ENCODE peak calls at places on chromosomes 4 and X, in five cellular contexts. N is mammary epithelial cell; T is CD4-positive, alpha-beta T cell; E is A549; F is CD8-positive, alpha-beta memory T cell. S is an unnamed sample. For H3K9me3, the result is how much of the 10 kb centered on the place peaks cover.

GRCh38 chr4:115334736-115335411 is 221.5 kb upstream of the NDST4 start:
- DNase-seq in N (no peak), T (no peak), E (no peak), F (no peak), S (no peak)

GRCh38 chrX:28586291-28586690 is 955 bp upstream of the IL1RAPL1 start:
- DNase-seq in T (no peak), F (no peak), N (no peak), E (no peak), S (no peak)

GRCh38 chr4:156190606-156191005 is 236.9 kb upstream of the CTSO start:
- DNase-seq in E (no peak), N (peak), T (no peak), F (no peak), S (no peak)

GRCh38 chr4:73891739-73892405 is 22.7 kb downstream of the CXCL1 start:
- DNase-seq in T (no peak), E (no peak), F (no peak), N (no peak), S (no peak)

GRCh38 chr4:40395908-40396806 is 61.0 kb downstream of the CHRNA9 start:
- DNase-seq in N (peak), T (no peak), E (no peak), F (no peak), S (no peak)

GRCh38 chr4:7067147-7067522 is 729 bp downstream of the GRPEL1 start:
- DNase-seq in T (no peak), E (no peak), N (no peak), F (no peak), S (no peak)

GRCh38 chrX:97685753-97686152 is 802.0 kb downstream of the RPA4 start:
- DNase-seq in E (peak), N (peak), F (no peak), T (no peak), S (no peak)

GRCh38 chr4:166527500-166527899 is 654.5 kb downstream of the TLL1 start:
- DNase-seq in E (no peak), T (no peak), F (no peak), N (peak), S (no peak)

GRCh38 chrX:148940411-148940996 is 440.1 kb downstream of the AFF2 start:
- DNase-seq in F (no peak), T (no peak), E (no peak), N (no peak), S (no peak)

GRCh38 chr4:8350326-8350725 is 80.8 kb downstream of the HTRA3 start:
- DNase-seq in F (no peak), E (no peak), N (no peak), T (no peak), S (no peak)

GRCh38 chr4:121376541-121376940 is 4.3 kb downstream of the QRFPR start:
- DNase-seq in E (no peak), T (no peak), F (no peak), N (no peak), S (no peak)

GRCh38 chr4:87880106-87880505 is 47.3 kb downstream of the MEPE start:
- DNase-seq in F (no peak), T (no peak), N (no peak), E (no peak), S (no peak)

GRCh38 chrX:44203791-44204190 is 139.7 kb downstream of the EFHC2 start:
- DNase-seq in T (no peak), N (peak), F (no peak), E (no peak), S (no peak)

GRCh38 chrX:30039768-30040167 is 175.6 kb upstream of the MAGEB2 start:
- DNase-seq in E (no peak), T (no peak), F (no peak), N (no peak), S (no peak)

GRCh38 chr4:144948421-144948820 is 149.6 kb downstream of the ANAPC10 start:
- DNase-seq in N (no peak), E (no peak), T (no peak), F (no peak), S (no peak)

GRCh38 chr4:151567056-151567455 is 158.1 kb downstream of the FHIP1A start:
- DNase-seq in N (no peak), E (no peak), F (no peak), T (no peak), S (no peak)

GRCh38 chr4:188305690-188306089 is 166.4 kb downstream of the TRIML1 start:
- DNase-seq in F (no peak), N (no peak), T (no peak), E (no peak), S (no peak)

GRCh38 chr4:74661427-74662171 is 132.7 kb downstream of the BTC start:
- DNase-seq in F (no peak), N (peak), T (no peak), E (no peak), S (no peak)

GRCh38 chr4:149897784-149898183 is 82.1 kb upstream of the IQCM start:
- DNase-seq in E (no peak), F (no peak), N (peak), T (no peak), S (no peak)

GRCh38 chr4:128358231-128358902 is 70.8 kb upstream of the PGRMC2 start:
- DNase-seq in F (no peak), N (no peak), T (no peak), E (no peak), S (no peak)

GRCh38 chr4:112889199-112889598 is 160.3 kb upstream of the ANK2 start:
- DNase-seq in T (no peak), F (no peak), E (no peak), N (no peak), S (no peak)

GRCh38 chrX:10110984-10111363 is 45.8 kb upstream of the CLCN4 start:
- DNase-seq in N (no peak), F (no peak), T (peak), E (no peak), S (no peak)

GRCh38 chr4:21184788-21185187 is 484.5 kb downstream of the PACRGL start:
- DNase-seq in E (no peak), T (no peak), N (no peak), F (no peak), S (no peak)

GRCh38 chr4:159410076-159410777 is 307.3 kb downstream of the RAPGEF2 start:
- DNase-seq in N (peak), T (no peak), F (no peak), E (no peak), S (no peak)

GRCh38 chr4:9825049-9825448 is 43.6 kb downstream of the DRD5 start:
- DNase-seq in T (no peak), N (no peak), F (no peak), E (no peak), S (no peak)

GRCh38 chrX:13851996-13852695 is 35.3 kb upstream of the GPM6B start:
- DNase-seq in E (no peak), N (no peak), F (no peak), T (no peak), S (no peak)

GRCh38 chrX:46642145-46642544 is 68.6 kb downstream of the CHST7 start:
- DNase-seq in F (no peak), E (peak), N (peak), T (no peak), S (no peak)

GRCh38 chr4:29326816-29327215 is 1393.4 kb upstream of the PCDH7 start:
- DNase-seq in E (no peak), T (no peak), N (peak), F (no peak), S (no peak)

GRCh38 chr4:96183630-96184029 is 343.7 kb downstream of the PDHA2 start:
- DNase-seq in F (no peak), E (no peak), N (no peak), T (no peak), S (no peak)

GRCh38 chrX:45007598-45007997 is 134.6 kb downstream of the KDM6A start:
- DNase-seq in F (no peak), E (no peak), N (no peak), T (no peak), S (no peak)

GRCh38 chrX:18617351-18617750 is 54.6 kb downstream of the RS1 start:
- DNase-seq in E (peak), N (peak), F (no peak), T (no peak), S (no peak)

GRCh38 chrX:108353452-108353851 is 84.8 kb downstream of the COL4A6 start:
- DNase-seq in E (no peak), T (no peak), N (no peak), F (no peak), S (no peak)

GRCh38 chr4:185700635-185701034 is 111.4 kb downstream of the SORBS2 start:
- DNase-seq in N (no peak), F (no peak), T (no peak), E (no peak), S (no peak)

GRCh38 chr4:184430163-184430562 is 44.2 kb downstream of the IRF2 start:
- DNase-seq in E (no peak), N (no peak), T (no peak), F (no peak), S (no peak)

GRCh38 chr4:75432683-75433082 is 81.5 kb downstream of the RCHY1 start:
- DNase-seq in T (no peak), E (peak), N (peak), F (no peak), S (no peak)

GRCh38 chr4:74056114-74056857 is 17.8 kb upstream of the CXCL3 start:
- DNase-seq in F (no peak), E (peak), T (no peak), N (peak), S (no peak)

GRCh38 chr4:184288451-184289178 is 70.9 kb upstream of the ENPP6 start:
- DNase-seq in F (no peak), N (no peak), T (no peak), E (no peak), S (no peak)

GRCh38 chr4:82500830-82501229 is 61.0 kb downstream of the TMEM150C start:
- DNase-seq in T (no peak), E (no peak), F (no peak), N (no peak), S (no peak)

DNA sequence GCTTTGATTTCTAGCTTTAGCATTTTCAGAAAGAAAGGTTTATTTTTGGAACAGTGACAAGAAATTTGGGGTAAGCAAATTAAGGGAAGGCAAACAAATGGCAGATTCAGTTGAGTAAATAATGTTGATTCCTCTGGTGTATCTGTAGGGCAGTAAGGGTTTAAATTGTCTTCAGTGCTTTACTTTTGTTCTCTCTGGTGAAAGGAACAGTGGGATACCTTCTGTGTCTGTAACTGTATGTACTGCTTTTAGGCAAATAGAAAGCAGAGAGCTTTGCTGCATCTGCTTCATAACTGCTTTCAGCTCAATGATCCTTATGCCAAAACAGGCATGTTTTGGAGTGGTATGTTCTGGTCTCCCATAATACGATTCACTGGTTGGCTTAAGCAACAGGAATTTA is 932.1 kb upstream of the SLIT2 start:
- DNase-seq in N (no peak), E (no peak), T (no peak), F (no peak), S (no peak)
- H3K9me3 ChIP-seq in N (under half), E (under half), T (under half), F (under half), S (under half)

GRCh38 chr4:3377557-3377956 is 64.2 kb upstream of the HGFAC start:
- DNase-seq in F (no peak), E (no peak), T (no peak), N (no peak), S (no peak)
- H3K9me3 ChIP-seq in F (under half), E (under half), T (under half), N (under half), S (under half)

DNA sequence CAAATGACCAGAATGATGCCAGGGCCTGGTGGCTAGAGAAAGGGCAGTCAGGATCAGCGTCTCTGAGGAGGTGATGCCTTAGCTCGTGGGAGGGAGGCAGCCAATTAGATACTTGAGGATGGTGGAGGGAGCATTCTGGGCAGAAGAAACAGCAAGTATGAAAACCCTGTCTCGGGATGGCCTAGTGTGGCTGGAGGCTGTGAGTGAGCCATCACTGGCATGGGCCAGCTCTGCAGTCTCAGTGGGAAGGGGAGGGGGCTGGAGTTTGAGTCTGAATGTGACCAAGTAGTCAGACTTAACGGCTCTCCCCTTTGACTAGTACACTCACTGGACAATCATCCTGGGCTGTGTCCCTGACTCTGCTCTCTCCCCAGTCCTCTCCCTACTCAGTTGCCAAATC is 7.1 kb downstream of the CNGA2 start:
- DNase-seq in N (no peak), F (no peak), E (no peak), T (no peak), S (no peak)
- H3K9me3 ChIP-seq in N (under half), F (under half), E (under half), T (under half), S (under half)

GRCh38 chr4:147233-147632 is 22.9 kb downstream of the ZNF718 start:
- DNase-seq in N (no peak), E (no peak), T (no peak), F (no peak), S (no peak)

GRCh38 chr4:146621-147020 is 22.3 kb downstream of the ZNF718 start:
- DNase-seq in N (no peak), F (no peak), E (no peak), T (no peak), S (no peak)
- H3K9me3 ChIP-seq in N (under half), F (under half), E (half or more), T (half or more), S (under half)

GRCh38 chr4:5554376-5554775 is 154.0 kb downstream of the EVC2 start:
- DNase-seq in E (no peak), N (no peak), F (no peak), T (no peak), S (no peak)

GRCh38 chr4:5558502-5558901 is 149.9 kb downstream of the EVC2 start:
- DNase-seq in T (no peak), N (no peak), F (no peak), E (no peak), S (no peak)

DNA sequence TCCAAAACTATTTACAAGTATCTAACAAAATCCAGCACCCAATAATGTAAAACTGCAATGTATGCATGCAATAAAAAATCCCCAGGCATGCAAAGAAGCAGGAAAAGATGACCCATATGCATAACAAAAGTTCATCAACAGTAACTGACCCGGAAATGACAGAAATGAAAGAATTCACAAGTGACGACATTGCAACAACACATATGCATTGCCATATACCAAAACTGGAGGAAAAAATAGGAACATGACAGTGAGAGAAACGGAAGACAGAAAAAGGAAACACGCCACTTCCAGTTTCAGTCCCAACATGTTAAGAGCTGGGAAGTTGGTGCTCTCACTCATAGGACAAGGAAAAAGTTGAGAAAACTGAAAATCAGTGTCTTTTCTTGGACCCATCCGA is 154.6 kb downstream of the EVC2 start:
- DNase-seq in N (no peak), F (no peak), E (no peak), T (no peak), S (no peak)
- H3K9me3 ChIP-seq in N (under half), F (under half), E (under half), T (under half), S (under half)

DNA sequence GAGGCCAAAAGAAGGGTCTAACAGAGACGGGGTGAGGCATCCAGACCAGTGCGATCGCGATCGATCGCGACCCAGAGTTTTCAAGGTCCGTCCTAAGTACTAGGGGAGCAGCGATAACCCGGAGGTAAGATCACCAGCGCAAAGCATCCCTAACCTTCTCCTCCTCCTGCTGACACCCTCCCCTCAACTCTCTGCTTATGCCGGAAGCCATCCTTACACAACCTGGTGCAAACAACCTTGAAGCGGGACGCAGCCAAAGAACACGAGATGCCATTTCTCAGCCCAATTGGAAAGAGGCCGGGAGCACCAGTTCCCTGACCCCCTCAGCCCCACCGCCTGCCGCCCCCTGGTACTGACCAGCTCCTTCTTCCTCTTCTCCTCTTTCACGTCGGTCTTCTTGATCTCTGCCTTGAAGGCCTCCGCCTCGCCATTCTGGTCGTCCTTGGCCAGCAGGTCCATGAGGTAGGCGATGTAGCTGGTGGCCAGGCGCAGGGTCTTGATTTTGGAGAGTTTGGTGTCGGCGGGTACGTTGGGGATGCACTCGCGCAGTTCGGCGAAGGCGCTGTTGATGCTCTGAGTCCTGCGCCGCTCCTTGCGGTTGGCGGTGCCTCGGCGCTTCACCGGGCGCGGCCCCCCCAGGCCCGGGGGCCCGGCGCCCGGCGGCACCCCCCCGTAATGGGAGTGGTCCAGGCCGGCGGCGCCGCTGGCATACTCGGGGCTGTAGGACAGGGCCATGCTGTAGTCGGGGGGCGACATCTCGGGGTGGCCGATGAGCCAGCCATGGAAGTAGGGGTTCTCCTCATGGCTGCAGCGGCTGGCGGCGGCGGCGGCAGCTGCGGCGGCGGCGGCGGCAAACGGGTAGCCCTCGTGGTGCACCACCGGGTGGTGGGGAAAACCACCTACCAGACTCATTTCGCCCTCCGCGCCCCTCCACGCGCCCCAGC is 1.4 kb downstream of the HAND2 start:
- DNase-seq in F (no peak), E (no peak), N (no peak), T (no peak), S (no peak)
- H3K9me3 ChIP-seq in F (under half), E (under half), N (under half), T (under half), S (under half)

DNA sequence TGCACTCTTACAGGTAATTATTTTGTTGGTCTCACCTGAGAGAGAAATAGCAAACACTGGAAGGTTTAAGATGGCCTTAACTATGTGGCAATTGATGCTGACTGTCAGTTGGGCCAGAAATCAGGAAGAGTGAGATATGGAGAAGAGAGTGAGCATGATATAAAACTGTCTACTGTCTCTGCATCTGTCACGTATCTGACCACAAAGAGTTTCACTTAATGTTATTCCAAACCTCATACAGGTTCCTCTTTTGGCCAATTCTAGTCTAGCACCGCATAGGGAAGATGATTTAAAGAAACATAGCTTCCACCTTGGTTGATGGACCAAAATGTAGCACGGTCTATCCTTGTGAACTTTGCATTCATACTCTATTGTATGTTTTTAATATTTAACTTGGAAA is 381.0 kb upstream of the BOD1L1 start:
- DNase-seq in T (no peak), E (no peak), N (no peak), F (no peak), S (no peak)
- H3K9me3 ChIP-seq in T (under half), E (under half), N (under half), F (under half), S (under half)

S was measured in T-helper 17 cell.